ENCODE peak calls at places on chromosomes 3 and 15, in four cellular contexts. One of them, this sample, is unnamed.

GRCh38 chr3:46629571-46630517 is 17.5 kb downstream of the FAM240A start:
- DNase-seq in epithelial cell of proximal tubule: no peak
- DNase-seq in effector CD4-positive, alpha-beta T cell: peak; percentile 62
- DNase-seq in activated gamma-delta T cell treated with Interleukin-2 at 50 U/mL for 16 hours: peak; percentile 75
- DNase-seq in this sample: peak; percentile 55

GRCh38 chr3:60886518-60886917 is 364.7 kb downstream of the FHIT start:
- DNase-seq in activated gamma-delta T cell treated with Interleukin-2 at 50 U/mL for 16 hours: no peak
- DNase-seq in effector CD4-positive, alpha-beta T cell: no peak
- DNase-seq in epithelial cell of proximal tubule: no peak
- DNase-seq in this sample: no peak

GRCh38 chr3:111151438-111151837 is 79.8 kb downstream of the NECTIN3 start:
- DNase-seq in effector CD4-positive, alpha-beta T cell: no peak
- DNase-seq in epithelial cell of proximal tubule: peak; percentile 41
- DNase-seq in activated gamma-delta T cell treated with Interleukin-2 at 50 U/mL for 16 hours: no peak
- DNase-seq in this sample: no peak

GRCh38 chr3:11154036-11154952 is at the start of gene HRH1:
- DNase-seq in effector CD4-positive, alpha-beta T cell: no peak
- DNase-seq in activated gamma-delta T cell treated with Interleukin-2 at 50 U/mL for 16 hours: no peak
- DNase-seq in epithelial cell of proximal tubule: no peak
- DNase-seq in this sample: no peak

GRCh38 chr3:123773681-123774431 is 110.3 kb downstream of the MYLK start:
- DNase-seq in effector CD4-positive, alpha-beta T cell: no peak
- DNase-seq in epithelial cell of proximal tubule: no peak
- DNase-seq in activated gamma-delta T cell treated with Interleukin-2 at 50 U/mL for 16 hours: no peak
- DNase-seq in this sample: no peak

GRCh38 chr3:55362206-55362960 is 124.7 kb downstream of the WNT5A start:
- DNase-seq in epithelial cell of proximal tubule: no peak
- DNase-seq in effector CD4-positive, alpha-beta T cell: no peak
- DNase-seq in activated gamma-delta T cell treated with Interleukin-2 at 50 U/mL for 16 hours: no peak
- DNase-seq in this sample: no peak

GRCh38 chr3:52801839-52802238 is 7.2 kb downstream of the ITIH3 start:
- DNase-seq in activated gamma-delta T cell treated with Interleukin-2 at 50 U/mL for 16 hours: no peak
- DNase-seq in effector CD4-positive, alpha-beta T cell: no peak
- DNase-seq in epithelial cell of proximal tubule: no peak
- DNase-seq in this sample: no peak

GRCh38 chr15:49286649-49287394 is 116.8 kb downstream of the GALK2 start:
- DNase-seq in activated gamma-delta T cell treated with Interleukin-2 at 50 U/mL for 16 hours: no peak
- DNase-seq in epithelial cell of proximal tubule: no peak
- DNase-seq in effector CD4-positive, alpha-beta T cell: no peak
- DNase-seq in this sample: no peak

GRCh38 chr3:131526801-131527347 is 24.1 kb upstream of the MRPL3 start:
- DNase-seq in activated gamma-delta T cell treated with Interleukin-2 at 50 U/mL for 16 hours: no peak
- DNase-seq in epithelial cell of proximal tubule: no peak
- DNase-seq in effector CD4-positive, alpha-beta T cell: no peak
- DNase-seq in this sample: no peak

GRCh38 chr15:42220216-42220615 is 12.1 kb upstream of the VPS39 start:
- DNase-seq in effector CD4-positive, alpha-beta T cell: no peak
- DNase-seq in activated gamma-delta T cell treated with Interleukin-2 at 50 U/mL for 16 hours: no peak
- DNase-seq in epithelial cell of proximal tubule: no peak
- DNase-seq in this sample: no peak

GRCh38 chr15:58731756-58732535 is 17.6 kb downstream of the ADAM10 start:
- DNase-seq in activated gamma-delta T cell treated with Interleukin-2 at 50 U/mL for 16 hours: no peak
- DNase-seq in epithelial cell of proximal tubule: peak; percentile 74
- DNase-seq in effector CD4-positive, alpha-beta T cell: no peak
- DNase-seq in this sample: no peak

GRCh38 chr3:908839-909238 is 184.0 kb upstream of the CNTN6 start:
- DNase-seq in effector CD4-positive, alpha-beta T cell: no peak
- DNase-seq in activated gamma-delta T cell treated with Interleukin-2 at 50 U/mL for 16 hours: no peak
- DNase-seq in epithelial cell of proximal tubule: no peak
- DNase-seq in this sample: no peak

GRCh38 chr15:90315276-90315982 is 36.7 kb upstream of the ZNF774 start:
- DNase-seq in activated gamma-delta T cell treated with Interleukin-2 at 50 U/mL for 16 hours: no peak
- DNase-seq in effector CD4-positive, alpha-beta T cell: no peak
- DNase-seq in epithelial cell of proximal tubule: no peak
- DNase-seq in this sample: no peak

GRCh38 chr3:141237701-141238521 is 6.3 kb downstream of the PXYLP1 start:
- DNase-seq in epithelial cell of proximal tubule: no peak
- DNase-seq in activated gamma-delta T cell treated with Interleukin-2 at 50 U/mL for 16 hours: no peak
- DNase-seq in effector CD4-positive, alpha-beta T cell: no peak
- DNase-seq in this sample: no peak

This sample was measured in effector memory CD4-positive, alpha-beta T cell.